ENCODE peak calls at places on chromosomes 16 and 17, in four cellular contexts. One of them, this sample, is unnamed.

GRCh38 chr17:54426287-54426886 is 474.3 kb upstream of the TOM1L1 start:
- DNase-seq in kidney: no peak
- DNase-seq in CD4-positive, alpha-beta memory T cell: no peak
- DNase-seq in endothelial cell of umbilical vein: no peak
- DNase-seq in this sample: peak; percentile 25

GRCh38 chr17:48322060-48322459 is 108.0 kb downstream of the SKAP1 start:
- DNase-seq in kidney: no peak
- DNase-seq in CD4-positive, alpha-beta memory T cell: no peak
- DNase-seq in endothelial cell of umbilical vein: no peak
- DNase-seq in this sample: no peak

GRCh38 chr17:62895256-62895649 is 70.8 kb upstream of the TANC2 start:
- DNase-seq in kidney: no peak
- DNase-seq in CD4-positive, alpha-beta memory T cell: no peak
- DNase-seq in endothelial cell of umbilical vein: no peak
- DNase-seq in this sample: no peak

GRCh38 chr17:65638221-65638940 is 76.9 kb upstream of the AXIN2 start:
- DNase-seq in kidney: no peak
- DNase-seq in CD4-positive, alpha-beta memory T cell: no peak
- DNase-seq in endothelial cell of umbilical vein: no peak
- DNase-seq in this sample: no peak

GRCh38 chr17:44115585-44116415 is 7.6 kb downstream of the HDAC5 start:
- DNase-seq in kidney: no peak
- DNase-seq in CD4-positive, alpha-beta memory T cell: no peak
- DNase-seq in endothelial cell of umbilical vein: peak; percentile 60
- DNase-seq in this sample: peak; percentile 91

GRCh38 chr17:32943206-32943605 is 15.3 kb downstream of the TMEM98 start:
- DNase-seq in kidney: no peak
- DNase-seq in CD4-positive, alpha-beta memory T cell: no peak
- DNase-seq in endothelial cell of umbilical vein: no peak
- DNase-seq in this sample: no peak

GRCh38 chr16:20393801-20394637 is 10.5 kb downstream of the PDILT start:
- DNase-seq in kidney: no peak
- DNase-seq in CD4-positive, alpha-beta memory T cell: no peak
- DNase-seq in endothelial cell of umbilical vein: peak; percentile 24
- DNase-seq in this sample: no peak

GRCh38 chr16:67084345-67085028 is 25.3 kb upstream of the PHAF1 start:
- DNase-seq in kidney: no peak
- DNase-seq in CD4-positive, alpha-beta memory T cell: no peak
- DNase-seq in endothelial cell of umbilical vein: no peak
- DNase-seq in this sample: no peak

GRCh38 chr17:70102531-70102930 is 27.5 kb downstream of the KCNJ16 start:
- DNase-seq in kidney: no peak
- DNase-seq in CD4-positive, alpha-beta memory T cell: no peak
- DNase-seq in endothelial cell of umbilical vein: peak; percentile 38
- DNase-seq in this sample: no peak

GRCh38 chr17:82449136-82449882 is 1.2 kb downstream of the CYBC1 start:
- DNase-seq in kidney: peak; percentile 86
- DNase-seq in CD4-positive, alpha-beta memory T cell: peak; percentile 73
- DNase-seq in endothelial cell of umbilical vein: no peak
- DNase-seq in this sample: peak; percentile 83

GRCh38 chr17:80481284-80482057 is 5.1 kb upstream of the NPTX1 start:
- DNase-seq in kidney: no peak
- DNase-seq in CD4-positive, alpha-beta memory T cell: no peak
- DNase-seq in endothelial cell of umbilical vein: no peak
- DNase-seq in this sample: no peak

GRCh38 chr17:40349477-40350409 is 14.8 kb downstream of the GJD3 start:
- DNase-seq in kidney: no peak
- DNase-seq in CD4-positive, alpha-beta memory T cell: no peak
- DNase-seq in endothelial cell of umbilical vein: no peak
- DNase-seq in this sample: no peak

GRCh38 chr17:1972429-1973160 is 52.5 kb downstream of the RTN4RL1 start:
- DNase-seq in kidney: peak; percentile 90
- DNase-seq in CD4-positive, alpha-beta memory T cell: no peak
- DNase-seq in endothelial cell of umbilical vein: peak; percentile 13
- DNase-seq in this sample: peak; percentile 50

GRCh38 chr16:28212532-28212873 is 738 bp upstream of the XPO6 start:
- DNase-seq in kidney: no peak
- DNase-seq in CD4-positive, alpha-beta memory T cell: no peak
- DNase-seq in endothelial cell of umbilical vein: no peak
- DNase-seq in this sample: no peak

GRCh38 chr16:817001-817906 is 16.7 kb upstream of the GNG13 start:
- DNase-seq in kidney: no peak
- DNase-seq in CD4-positive, alpha-beta memory T cell: no peak
- DNase-seq in endothelial cell of umbilical vein: no peak
- DNase-seq in this sample: no peak

GRCh38 chr16:89918453-89919347 is at the start of gene MC1R:
- DNase-seq in kidney: peak; percentile 87
- DNase-seq in CD4-positive, alpha-beta memory T cell: no peak
- DNase-seq in endothelial cell of umbilical vein: peak; percentile 34
- DNase-seq in this sample: peak; percentile 88

GRCh38 chr16:26787924-26788323 is 278.8 kb upstream of the C16orf82 start:
- DNase-seq in kidney: no peak
- DNase-seq in CD4-positive, alpha-beta memory T cell: no peak
- DNase-seq in endothelial cell of umbilical vein: no peak
- DNase-seq in this sample: no peak

GRCh38 chr16:74466872-74467271 is 45.6 kb upstream of the CLEC18B start:
- DNase-seq in kidney: no peak
- DNase-seq in CD4-positive, alpha-beta memory T cell: peak; percentile 7
- DNase-seq in endothelial cell of umbilical vein: no peak
- DNase-seq in this sample: no peak

GRCh38 chr16:74465851-74466685 is 44.8 kb upstream of the CLEC18B start:
- DNase-seq in kidney: no peak
- DNase-seq in CD4-positive, alpha-beta memory T cell: no peak
- DNase-seq in endothelial cell of umbilical vein: peak; percentile 31
- DNase-seq in this sample: no peak

GRCh38 chr16:74468807-74469511 is 47.7 kb upstream of the CLEC18B start:
- DNase-seq in kidney: no peak
- DNase-seq in CD4-positive, alpha-beta memory T cell: no peak
- DNase-seq in endothelial cell of umbilical vein: no peak
- DNase-seq in this sample: no peak

GRCh38 chr16:74472010-74472409 is 50.7 kb upstream of the CLEC18B start:
- DNase-seq in kidney: no peak
- DNase-seq in CD4-positive, alpha-beta memory T cell: no peak
- DNase-seq in endothelial cell of umbilical vein: no peak
- DNase-seq in this sample: no peak

GRCh38 chr16:74469946-74470478 is 48.7 kb upstream of the CLEC18B start:
- DNase-seq in kidney: no peak
- DNase-seq in CD4-positive, alpha-beta memory T cell: no peak
- DNase-seq in endothelial cell of umbilical vein: no peak
- DNase-seq in this sample: no peak
- H3K36me3 ChIP-seq in kidney: peaks cover 60% of the 10 kb centered on the region
- H3K36me3 ChIP-seq in CD4-positive, alpha-beta memory T cell: peaks cover 86% of the 10 kb centered on the region
- H3K36me3 ChIP-seq in endothelial cell of umbilical vein: peaks cover 30% of the 10 kb centered on the region
- H3K36me3 ChIP-seq in this sample: peaks cover 46% of the 10 kb centered on the region

DNA sequence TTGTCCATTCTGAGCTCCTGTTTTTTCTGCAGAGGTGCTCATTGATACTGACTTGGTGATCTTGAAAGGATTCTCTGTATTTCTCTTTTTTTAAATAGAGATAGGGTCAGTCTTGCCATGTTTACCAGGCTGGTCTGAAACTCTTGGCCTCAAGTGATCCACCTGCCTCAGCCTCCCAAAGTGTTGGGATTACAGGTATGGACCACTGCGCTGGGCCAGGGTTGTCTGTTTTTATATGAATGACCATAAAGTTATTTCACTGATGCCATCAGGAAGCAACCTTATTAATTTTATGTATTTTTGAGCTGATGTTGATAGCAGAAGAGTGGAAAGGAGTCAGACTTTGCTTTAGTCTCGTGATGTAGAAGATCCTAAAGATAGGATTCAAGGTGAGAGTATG is 35.7 kb upstream of the METTL9 start:
- DNase-seq in kidney: no peak
- DNase-seq in CD4-positive, alpha-beta memory T cell: no peak
- DNase-seq in endothelial cell of umbilical vein: no peak
- DNase-seq in this sample: no peak
- H3K36me3 ChIP-seq in kidney: no peaks in the 10 kb centered on the region
- H3K36me3 ChIP-seq in CD4-positive, alpha-beta memory T cell: no peaks in the 10 kb centered on the region
- H3K36me3 ChIP-seq in endothelial cell of umbilical vein: no peaks in the 10 kb centered on the region
- H3K36me3 ChIP-seq in this sample: no peaks in the 10 kb centered on the region

GRCh38 chr16:31916056-31916488 is 42.5 kb downstream of the ZNF267 start:
- DNase-seq in kidney: no peak
- DNase-seq in CD4-positive, alpha-beta memory T cell: no peak
- DNase-seq in endothelial cell of umbilical vein: no peak
- DNase-seq in this sample: no peak

GRCh38 chr16:31913668-31914067 is 40.1 kb downstream of the ZNF267 start:
- DNase-seq in kidney: no peak
- DNase-seq in CD4-positive, alpha-beta memory T cell: no peak
- DNase-seq in endothelial cell of umbilical vein: no peak
- DNase-seq in this sample: no peak
- H3K36me3 ChIP-seq in kidney: peaks cover 30% of the 10 kb centered on the region
- H3K36me3 ChIP-seq in CD4-positive, alpha-beta memory T cell: peaks cover 48% of the 10 kb centered on the region
- H3K36me3 ChIP-seq in endothelial cell of umbilical vein: peaks cover 13% of the 10 kb centered on the region
- H3K36me3 ChIP-seq in this sample: peaks cover 12% of the 10 kb centered on the region

GRCh38 chr16:2511128-2511785 is 2.5 kb upstream of the ATP6V0C start:
- DNase-seq in kidney: peak; percentile 91
- DNase-seq in CD4-positive, alpha-beta memory T cell: no peak
- DNase-seq in endothelial cell of umbilical vein: peak; percentile 59
- DNase-seq in this sample: peak; percentile 86
- H3K36me3 ChIP-seq in kidney: no peaks in the 10 kb centered on the region
- H3K36me3 ChIP-seq in CD4-positive, alpha-beta memory T cell: no peaks in the 10 kb centered on the region
- H3K36me3 ChIP-seq in endothelial cell of umbilical vein: no peaks in the 10 kb centered on the region
- H3K36me3 ChIP-seq in this sample: no peaks in the 10 kb centered on the region

GRCh38 chr17:75673487-75673886 is 6.3 kb downstream of the SAP30BP start:
- DNase-seq in kidney: peak; percentile 0
- DNase-seq in CD4-positive, alpha-beta memory T cell: no peak
- DNase-seq in endothelial cell of umbilical vein: no peak
- DNase-seq in this sample: no peak

GRCh38 chr17:75672011-75672410 is 4.9 kb downstream of the SAP30BP start:
- DNase-seq in kidney: peak; percentile 29
- DNase-seq in CD4-positive, alpha-beta memory T cell: no peak
- DNase-seq in endothelial cell of umbilical vein: no peak
- DNase-seq in this sample: no peak

GRCh38 chr17:75679706-75680201 is 12.6 kb downstream of the SAP30BP start:
- DNase-seq in kidney: peak; percentile 77
- DNase-seq in CD4-positive, alpha-beta memory T cell: no peak
- DNase-seq in endothelial cell of umbilical vein: peak; percentile 89
- DNase-seq in this sample: no peak

GRCh38 chr17:75680431-75680830 is 13.3 kb downstream of the SAP30BP start:
- DNase-seq in kidney: no peak
- DNase-seq in CD4-positive, alpha-beta memory T cell: no peak
- DNase-seq in endothelial cell of umbilical vein: no peak
- DNase-seq in this sample: no peak

DNA sequence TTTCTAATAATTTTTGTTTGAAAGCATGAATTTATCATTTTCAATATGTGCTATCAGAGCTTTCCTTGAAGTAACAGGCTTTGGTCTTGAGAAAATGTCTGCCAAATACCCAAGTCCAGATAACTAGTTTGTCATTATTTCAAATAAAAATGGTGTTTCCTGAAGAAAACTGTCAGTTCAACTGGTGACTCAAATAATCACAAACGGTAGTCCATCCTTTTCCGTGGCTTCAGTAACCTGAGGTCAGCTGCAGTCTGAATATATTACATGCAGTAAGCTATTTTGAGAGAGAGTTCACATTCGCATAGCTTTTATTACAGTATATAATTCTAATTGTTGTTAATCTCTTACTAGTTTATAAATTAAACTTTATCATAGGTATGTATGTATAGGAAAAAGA is 9.3 kb downstream of the SAP30BP start:
- DNase-seq in kidney: no peak
- DNase-seq in CD4-positive, alpha-beta memory T cell: no peak
- DNase-seq in endothelial cell of umbilical vein: no peak
- DNase-seq in this sample: no peak
- H3K36me3 ChIP-seq in kidney: peaks cover 16% of the 10 kb centered on the region
- H3K36me3 ChIP-seq in CD4-positive, alpha-beta memory T cell: peaks cover 48% of the 10 kb centered on the region
- H3K36me3 ChIP-seq in endothelial cell of umbilical vein: peaks cover 20% of the 10 kb centered on the region
- H3K36me3 ChIP-seq in this sample: peaks cover 13% of the 10 kb centered on the region

GRCh38 chr16:53156516-53156915 is 101.7 kb downstream of the CHD9 start:
- DNase-seq in kidney: no peak
- DNase-seq in CD4-positive, alpha-beta memory T cell: no peak
- DNase-seq in endothelial cell of umbilical vein: no peak
- DNase-seq in this sample: no peak
- H3K36me3 ChIP-seq in kidney: peaks cover 6% of the 10 kb centered on the region
- H3K36me3 ChIP-seq in CD4-positive, alpha-beta memory T cell: peaks cover 8% of the 10 kb centered on the region
- H3K36me3 ChIP-seq in endothelial cell of umbilical vein: peaks cover 3% of the 10 kb centered on the region
- H3K36me3 ChIP-seq in this sample: peaks cover 2% of the 10 kb centered on the region

GRCh38 chr16:4455951-4456350 is 18.5 kb downstream of the NMRAL1 start:
- DNase-seq in kidney: no peak
- DNase-seq in CD4-positive, alpha-beta memory T cell: no peak
- DNase-seq in endothelial cell of umbilical vein: no peak
- DNase-seq in this sample: peak; percentile 35
- H3K36me3 ChIP-seq in kidney: peaks cover 23% of the 10 kb centered on the region
- H3K36me3 ChIP-seq in CD4-positive, alpha-beta memory T cell: peaks cover 40% of the 10 kb centered on the region
- H3K36me3 ChIP-seq in endothelial cell of umbilical vein: peaks cover 40% of the 10 kb centered on the region
- H3K36me3 ChIP-seq in this sample: peaks cover 26% of the 10 kb centered on the region

This sample was measured in H7.